ENCODE peak calls at places on chromosomes 6 and 20, in five cellular contexts. L is NCI-H1417, Z is LoVo, E is prostate gland, T is NCI-H1092. H is an unnamed sample.
A peak's percentile ranks its signal among the peaks of the same experiment; 100 is the strongest.

GRCh38 chr6:53437557-53438202 is 88.9 kb upstream of the ELOVL5 start:
- DNase-seq in L (peak; percentile 13), Z (peak; percentile 50), E (peak; percentile 34), T (no peak), H (peak; percentile 75)

GRCh38 chr20:19786311-19786710 is 28.3 kb downstream of the RIN2 start:
- DNase-seq in L (peak; percentile 3), Z (peak; percentile 25), E (no peak), T (no peak), H (peak; percentile 84)

GRCh38 chr20:1881240-1881835 is 13.9 kb upstream of the SIRPA start:
- DNase-seq in L (no peak), Z (no peak), E (no peak), T (no peak), H (no peak)

GRCh38 chr20:2761885-2762284 is 38.5 kb downstream of the CPXM1 start:
- DNase-seq in L (no peak), Z (no peak), E (no peak), T (no peak), H (no peak)

GRCh38 chr6:53648571-53648970 is 17.0 kb downstream of the KLHL31 start:
- DNase-seq in L (no peak), Z (no peak), E (no peak), T (no peak), H (no peak)

GRCh38 chr6:64266351-64266821 is 630.8 kb downstream of the PHF3 start:
- DNase-seq in L (no peak), Z (no peak), E (no peak), T (no peak), H (no peak)

GRCh38 chr6:57221191-57221935 is 744 bp downstream of the RAB23 start:
- DNase-seq in L (peak; percentile 39), Z (peak; percentile 76), E (peak; percentile 34), T (peak; percentile 9), H (peak; percentile 44)

GRCh38 chr20:43325926-43326325 is 131.8 kb upstream of the SRSF6 start:
- DNase-seq in L (no peak), Z (no peak), E (no peak), T (no peak), H (no peak)

GRCh38 chr6:2899596-2899995 is 3.5 kb downstream of the SERPINB9 start:
- DNase-seq in L (no peak), Z (no peak), E (no peak), T (no peak), H (no peak)

GRCh38 chr6:135995160-135995898 is 143.8 kb downstream of the PDE7B start:
- DNase-seq in L (no peak), Z (no peak), E (no peak), T (no peak), H (no peak)

GRCh38 chr20:61528591-61528990 is 276.5 kb downstream of the CDH4 start:
- DNase-seq in L (no peak), Z (no peak), E (no peak), T (no peak), H (no peak)

GRCh38 chr6:156028310-156029131 is 572.9 kb upstream of the NOX3 start:
- DNase-seq in L (no peak), Z (no peak), E (no peak), T (no peak), H (peak; percentile 96)

GRCh38 chr6:7953753-7954152 is 43.2 kb upstream of the TXNDC5 start:
- DNase-seq in L (no peak), Z (no peak), E (no peak), T (no peak), H (no peak)

GRCh38 chr6:43990627-43991619 is 136.3 kb downstream of the MRPL14 start:
- DNase-seq in L (no peak), Z (no peak), E (no peak), T (peak; percentile 19), H (no peak)

GRCh38 chr6:138499303-138499991 is at the start of gene NHSL1:
- DNase-seq in L (peak; percentile 83), Z (no peak), E (no peak), T (no peak), H (peak; percentile 28)

GRCh38 chr20:46051556-46052323 is 22.7 kb downstream of the SLC12A5 start:
- DNase-seq in L (peak; percentile 15), Z (no peak), E (no peak), T (peak; percentile 28), H (no peak)

GRCh38 chr6:98117072-98117471 is 717.3 kb upstream of the POU3F2 start:
- DNase-seq in L (no peak), Z (no peak), E (no peak), T (no peak), H (no peak)

GRCh38 chr20:51517839-51518238 is 24.7 kb downstream of the NFATC2 start:
- DNase-seq in L (no peak), Z (no peak), E (no peak), T (no peak), H (no peak)

GRCh38 chr20:31967830-31968249 is at the start of gene XKR7:
- DNase-seq in L (peak; percentile 58), Z (no peak), E (no peak), T (no peak), H (peak; percentile 15)